ENCODE peak calls at places on chromosomes 3 and 15, in four cellular contexts. T is fibroblast of lung, W is BJ, N is brain microvascular endothelial cell. Q is an unnamed sample.

GRCh38 chr3:126448141-126448892 is 27.4 kb downstream of the ZXDC start:
- DNase-seq in T (no peak), W (no peak), N (no peak), Q (no peak)

GRCh38 chr3:155701882-155702465 is 42.9 kb downstream of the PLCH1 start:
- DNase-seq in T (peak), N (peak), W (peak), Q (no peak)

GRCh38 chr15:42691308-42691707 is 45.6 kb downstream of the CDAN1 start:
- DNase-seq in T (no peak), N (no peak), W (no peak), Q (no peak)

GRCh38 chr3:158651192-158651591 is 6.9 kb downstream of the GFM1 start:
- DNase-seq in N (no peak), W (no peak), T (no peak), Q (no peak)

GRCh38 chr15:96410175-96411055 is 79.9 kb downstream of the NR2F2 start:
- DNase-seq in T (no peak), W (no peak), N (no peak), Q (no peak)

GRCh38 chr15:66882251-66883020 is 180.4 kb downstream of the SMAD6 start:
- DNase-seq in W (no peak), N (peak), T (peak), Q (no peak)

GRCh38 chr3:4314688-4315087 is 11.5 kb downstream of the SETMAR start:
- DNase-seq in W (no peak), N (no peak), T (no peak), Q (no peak)

GRCh38 chr3:9915252-9916141 is 1.4 kb upstream of the IL17RC start:
- DNase-seq in N (peak), T (peak), W (no peak), Q (peak)

GRCh38 chr3:101848326-101848725 is 988 bp upstream of the NFKBIZ start:
- DNase-seq in N (no peak), T (no peak), W (no peak), Q (no peak)

GRCh38 chr3:99551520-99551919 is 86.9 kb upstream of the COL8A1 start:
- DNase-seq in W (no peak), T (no peak), N (no peak), Q (no peak)

GRCh38 chr3:186168976-186169375 is 60.1 kb upstream of the ETV5 start:
- DNase-seq in T (no peak), N (no peak), W (no peak), Q (no peak)

GRCh38 chr3:100093826-100094225 is 20.5 kb downstream of the FILIP1L start:
- DNase-seq in T (no peak), N (no peak), W (no peak), Q (no peak)

GRCh38 chr3:12221663-12222062 is 63.0 kb upstream of the TIMP4 start:
- DNase-seq in T (no peak), N (no peak), W (no peak), Q (no peak)

GRCh38 chr3:84510007-84510406 is 448.8 kb upstream of the CADM2 start:
- DNase-seq in T (no peak), N (no peak), W (no peak), Q (no peak)

GRCh38 chr3:142609136-142609535 is 12.9 kb downstream of the PLS1 start:
- DNase-seq in N (no peak), W (no peak), T (no peak), Q (no peak)

GRCh38 chr3:72960812-72961518 is 35.6 kb upstream of the PPP4R2 start:
- DNase-seq in W (no peak), N (peak), T (peak), Q (no peak)

GRCh38 chr3:166837535-166837934 is 542.6 kb downstream of the ZBBX start:
- DNase-seq in W (no peak), T (no peak), N (no peak), Q (no peak)
- TF ChIP-seq CTCF in W (no peak), T (no peak), N (peak), Q (peak)

GRCh38 chr3:146218880-146219866 is 31.7 kb downstream of the PLSCR4 start:
- DNase-seq in W (no peak), N (peak), T (peak), Q (no peak)

GRCh38 chr3:146217324-146217723 is 33.6 kb downstream of the PLSCR4 start:
- DNase-seq in N (no peak), W (no peak), T (peak), Q (no peak)

GRCh38 chr3:146209371-146209770 is 41.5 kb downstream of the PLSCR4 start:
- DNase-seq in T (peak), N (no peak), W (no peak), Q (no peak)

DNA sequence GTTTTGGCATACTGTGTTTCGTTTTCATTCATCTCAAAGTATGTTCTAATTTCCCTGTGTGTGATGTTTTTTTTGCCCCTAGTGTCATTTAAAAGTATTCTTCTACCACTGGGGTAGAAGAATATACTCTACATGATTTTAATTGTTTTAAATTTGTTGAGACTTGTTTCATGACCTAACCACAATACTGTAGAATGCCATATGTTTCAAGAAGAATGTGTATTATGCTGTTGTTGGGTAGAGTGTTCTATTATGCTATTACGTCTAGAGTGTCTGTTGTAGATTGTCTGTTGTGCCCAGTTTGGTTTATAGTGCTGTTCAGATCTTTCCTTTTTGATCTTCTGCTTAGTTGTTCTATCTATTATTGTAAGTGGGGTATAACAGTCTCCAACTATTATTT is 36.4 kb downstream of the PLSCR4 start:
- DNase-seq in N (no peak), W (no peak), T (no peak), Q (no peak)
- TF ChIP-seq CTCF in N (no peak), W (no peak), T (no peak), Q (no peak)

GRCh38 chr15:39887211-39887610 is 32.9 kb downstream of the GPR176 start:
- DNase-seq in W (no peak), T (peak), N (no peak), Q (no peak)

GRCh38 chr15:39888243-39888642 is 31.8 kb downstream of the GPR176 start:
- DNase-seq in T (no peak), N (no peak), W (no peak), Q (no peak)

GRCh38 chr15:39888809-39889208 is 31.3 kb downstream of the GPR176 start:
- DNase-seq in W (no peak), T (no peak), N (no peak), Q (no peak)

GRCh38 chr15:39886418-39886817 is 33.6 kb downstream of the GPR176 start:
- DNase-seq in N (no peak), T (no peak), W (no peak), Q (no peak)

GRCh38 chr15:39887832-39888231 is 32.2 kb downstream of the GPR176 start:
- DNase-seq in N (peak), T (peak), W (no peak), Q (no peak)
- TF ChIP-seq CTCF in N (peak), T (peak), W (peak), Q (no peak)

DNA sequence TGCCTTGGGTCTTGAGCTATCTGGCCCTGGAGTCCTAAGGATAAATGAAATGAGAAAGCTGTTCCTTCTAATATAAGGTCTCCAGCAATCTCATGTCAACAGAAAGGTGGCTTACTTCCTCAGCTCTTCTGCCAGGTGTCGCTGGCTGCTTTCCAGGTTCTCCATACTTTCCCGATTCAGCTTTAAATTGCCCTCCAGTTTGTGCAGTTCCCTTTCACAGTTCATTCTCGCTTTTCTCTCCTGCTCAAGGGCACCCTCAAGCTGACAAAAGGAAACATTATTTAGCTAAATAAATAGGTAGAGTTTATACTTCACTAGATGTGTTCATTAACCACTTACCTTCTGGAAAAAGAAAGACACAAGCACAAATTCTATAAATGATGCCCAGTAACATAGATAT is 73.0 kb downstream of the MYH15 start:
- DNase-seq in N (no peak), T (no peak), W (no peak), Q (no peak)
- TF ChIP-seq CTCF in N (no peak), T (no peak), W (no peak), Q (no peak)

GRCh38 chr3:11022115-11022514 is 29.6 kb downstream of the SLC6A1 start:
- DNase-seq in N (no peak), W (no peak), T (no peak), Q (no peak)

GRCh38 chr3:11020764-11021163 is 28.2 kb downstream of the SLC6A1 start:
- DNase-seq in T (no peak), N (no peak), W (no peak), Q (no peak)

GRCh38 chr3:11021611-11022011 is 29.1 kb downstream of the SLC6A1 start:
- DNase-seq in T (no peak), N (no peak), W (no peak), Q (no peak)

GRCh38 chr3:11019116-11019515 is 26.6 kb downstream of the SLC6A1 start:
- DNase-seq in N (no peak), T (no peak), W (no peak), Q (no peak)

DNA sequence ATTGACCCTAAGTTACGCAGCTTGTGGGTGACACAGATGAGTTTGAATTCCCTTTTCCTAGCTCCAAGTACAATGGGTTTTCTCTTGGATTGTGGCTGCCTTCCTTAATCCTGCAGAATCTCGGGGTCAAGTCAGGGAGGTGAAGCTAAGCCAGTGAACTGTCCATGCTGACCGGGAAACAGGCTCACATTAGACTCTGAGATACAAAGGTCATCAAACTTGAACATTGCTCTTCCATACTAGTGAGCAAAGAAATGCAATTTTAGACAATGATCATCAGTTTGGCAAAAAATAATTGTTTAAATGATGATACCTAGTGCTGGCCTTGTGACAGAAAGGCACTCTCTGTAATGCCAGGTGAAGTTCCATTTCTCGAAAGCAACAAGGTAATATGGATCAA is 31.6 kb downstream of the SLC6A1 start:
- DNase-seq in N (no peak), T (no peak), W (no peak), Q (no peak)
- TF ChIP-seq CTCF in N (no peak), T (no peak), W (no peak), Q (no peak)

GRCh38 chr3:117871934-117872333 is 1162.4 kb downstream of the TUSC7 start:
- DNase-seq in W (no peak), N (no peak), T (peak), Q (no peak)

GRCh38 chr3:117873236-117873635 is 1161.4 kb downstream of the IGSF11 start:
- DNase-seq in W (no peak), T (no peak), N (no peak), Q (no peak)

GRCh38 chr3:117875887-117876286 is 1158.8 kb downstream of the IGSF11 start:
- DNase-seq in N (no peak), W (no peak), T (no peak), Q (no peak)

GRCh38 chr3:117874028-117874765 is 1160.4 kb downstream of the IGSF11 start:
- DNase-seq in N (no peak), W (no peak), T (peak), Q (no peak)

DNA sequence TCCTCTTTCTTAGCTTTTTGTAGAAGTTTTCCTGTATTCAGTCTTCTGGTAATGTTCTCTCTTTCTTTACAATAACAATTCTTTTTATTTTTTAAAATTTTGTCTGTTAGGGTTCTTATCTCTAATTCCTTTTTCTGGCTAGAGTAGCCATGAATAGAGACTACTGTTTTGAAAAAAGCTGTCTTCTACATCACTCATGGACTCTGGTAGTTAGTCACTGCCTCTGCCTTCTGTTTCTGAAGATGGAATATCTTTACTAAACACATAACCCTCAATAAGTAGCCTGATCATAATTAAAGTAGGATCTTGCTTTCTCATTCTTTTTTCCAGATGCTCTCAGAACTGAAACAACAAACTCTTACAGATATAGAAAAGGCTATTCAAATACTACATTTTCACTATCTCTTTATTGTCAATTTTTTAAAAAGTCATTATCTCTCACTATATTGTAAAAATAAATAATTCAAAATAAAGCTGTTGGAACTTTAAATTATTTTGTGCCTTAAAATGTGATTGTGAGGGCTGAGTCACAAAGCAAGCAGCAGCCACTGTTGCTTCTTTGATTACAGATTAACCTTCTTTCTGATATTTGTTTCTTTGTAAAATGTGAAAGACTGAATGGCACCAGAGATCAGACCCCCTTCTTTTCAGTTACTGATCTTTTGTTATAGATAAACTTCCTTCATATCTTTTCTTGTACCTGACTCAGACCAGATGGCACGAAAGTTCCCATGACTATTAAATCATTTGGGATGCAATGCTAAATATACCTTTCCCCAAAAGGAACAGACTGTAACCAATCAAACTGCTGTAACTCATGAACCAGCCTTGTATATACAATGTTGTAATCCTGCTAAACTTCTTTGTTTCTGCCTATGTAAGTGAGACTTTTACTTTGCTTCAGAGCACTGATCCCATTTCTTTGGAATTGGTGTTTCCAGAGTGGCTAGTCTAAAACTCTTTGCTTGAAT is 1159.5 kb downstream of the IGSF11 start:
- DNase-seq in T (peak), W (no peak), N (no peak), Q (no peak)
- TF ChIP-seq CTCF in T (no peak), W (no peak), N (no peak), Q (no peak)

GRCh38 chr3:66414846-66415245 is 86.0 kb downstream of the LRIG1 start:
- DNase-seq in T (no peak), N (no peak), W (no peak), Q (no peak)

GRCh38 chr3:66419053-66419440 is 81.8 kb downstream of the LRIG1 start:
- DNase-seq in T (no peak), N (no peak), W (no peak), Q (no peak)

GRCh38 chr3:66415867-66416428 is 84.9 kb downstream of the LRIG1 start:
- DNase-seq in W (no peak), T (no peak), N (no peak), Q (no peak)

GRCh38 chr3:66416556-66417304 is 84.1 kb downstream of the LRIG1 start:
- DNase-seq in N (no peak), W (no peak), T (peak), Q (no peak)

DNA sequence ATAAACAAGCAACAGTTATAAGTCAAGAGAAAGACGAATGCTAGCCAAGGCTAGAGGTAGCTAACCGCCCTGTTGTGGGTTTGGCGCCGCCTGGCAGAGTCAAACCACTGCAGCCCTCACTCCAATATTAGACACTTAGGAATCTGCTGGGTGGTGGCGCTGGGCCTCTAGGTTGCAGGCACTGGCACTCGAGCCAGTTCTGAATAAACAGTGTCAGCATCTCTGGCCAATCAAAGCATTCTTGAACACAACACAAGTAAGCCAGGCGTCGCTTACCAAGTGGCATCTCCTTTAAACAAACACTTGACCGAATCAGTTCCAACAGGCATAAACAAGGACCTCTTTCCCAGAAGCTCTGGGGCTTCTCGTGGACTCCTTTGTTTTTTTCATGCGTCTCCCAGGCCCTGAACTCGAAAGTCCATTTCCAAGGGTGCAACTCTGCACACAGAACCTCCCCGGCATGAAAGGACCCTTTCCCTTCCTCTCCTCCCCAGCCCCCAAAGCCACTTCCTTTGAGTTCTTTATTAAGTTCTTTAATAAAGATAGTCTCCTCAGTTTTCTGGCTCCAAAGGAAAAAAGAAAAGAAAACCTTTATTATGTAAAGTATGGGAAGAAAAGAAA is 82.3 kb downstream of the LRIG1 start:
- DNase-seq in N (no peak), T (peak), W (no peak), Q (no peak)
- TF ChIP-seq CTCF in N (no peak), T (no peak), W (no peak), Q (no peak)

GRCh38 chr15:90650117-90650955 is 66.8 kb upstream of the BLM start:
- DNase-seq in T (peak), N (peak), W (no peak), Q (no peak)
- TF ChIP-seq CTCF in T (no peak), N (no peak), W (no peak), Q (no peak)

DNA sequence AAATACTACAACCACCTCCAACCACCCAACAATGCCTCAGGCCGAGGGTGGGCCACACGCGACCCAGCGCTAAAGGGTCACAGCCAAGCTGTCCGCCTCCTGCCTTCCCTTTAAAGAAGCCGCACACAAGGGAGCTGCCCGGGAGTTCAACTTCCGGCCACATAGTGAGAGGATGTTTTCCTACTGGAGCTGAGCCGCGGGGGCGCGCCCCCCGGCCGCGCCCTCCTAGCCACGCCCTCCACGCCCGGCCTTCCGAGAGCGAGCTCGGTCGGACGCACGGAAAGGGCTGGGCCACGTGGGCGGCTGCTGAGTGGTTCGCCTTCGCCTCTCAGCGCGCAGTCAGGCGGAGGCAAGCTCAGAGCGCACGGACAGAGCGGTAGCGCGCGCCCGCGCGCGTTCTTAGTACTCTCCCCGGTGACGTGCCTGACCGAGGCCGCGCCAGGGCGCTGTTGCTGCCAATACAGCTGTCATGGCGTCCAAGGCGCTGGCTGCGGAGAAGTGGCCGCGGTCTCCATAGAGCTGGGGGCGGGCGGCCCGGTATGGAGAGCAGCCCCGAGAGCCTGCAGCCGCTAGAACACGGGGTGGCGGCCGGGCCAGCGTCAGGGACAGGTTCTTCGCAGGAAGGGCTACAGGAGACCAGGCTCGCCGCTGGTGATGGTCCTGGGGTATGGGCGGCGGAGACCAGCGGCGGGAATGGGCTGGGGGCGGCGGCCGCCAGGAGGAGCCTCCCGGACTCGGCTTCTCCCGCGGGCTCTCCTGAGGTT is at the start of gene MINDY2:
- DNase-seq in W (peak), T (peak), N (peak), Q (peak)
- TF ChIP-seq CTCF in W (peak), T (no peak), N (peak), Q (peak)